ENCODE peak calls at places on chromosome 20, in four cellular contexts. R is mesenchymal stem cell, E is neuronal stem cell, K is H1. M is an unnamed sample.

GRCh38 chr20:37821691-37822655 is 81.0 kb upstream of the VSTM2L start:
- DNase-seq in K (no peak), R (peak; percentile 87), E (no peak), M (no peak)

GRCh38 chr20:24289737-24290481 is 179.5 kb upstream of the SYNDIG1 start:
- DNase-seq in R (no peak), K (no peak), E (no peak), M (no peak)

GRCh38 chr20:6157345-6157744 is 34.5 kb upstream of the FERMT1 start:
- DNase-seq in K (no peak), R (no peak), E (no peak), M (no peak)

GRCh38 chr20:33821270-33821836 is 10.2 kb downstream of the CHMP4B start:
- DNase-seq in R (no peak), K (no peak), E (no peak), M (no peak)

GRCh38 chr20:62051901-62052255 is 13.8 kb downstream of the TAF4 start:
- DNase-seq in R (no peak), E (no peak), K (no peak), M (no peak)

GRCh38 chr20:3751664-3752385 is 15.7 kb downstream of the ADISSP start:
- DNase-seq in K (peak; percentile 60), R (peak; percentile 37), E (no peak), M (peak; percentile 47)

GRCh38 chr20:7196481-7196880 is 429.0 kb downstream of the BMP2 start:
- DNase-seq in R (no peak), K (no peak), E (no peak), M (no peak)

GRCh38 chr20:57663681-57664451 is 43.6 kb upstream of the ZBP1 start:
- DNase-seq in E (no peak), R (no peak), K (no peak), M (no peak)

GRCh38 chr20:58182521-58183140 is 45.8 kb downstream of the ANKRD60 start:
- DNase-seq in K (no peak), E (no peak), R (no peak), M (no peak)

GRCh38 chr20:54550776-54551396 is 75.5 kb downstream of the DOK5 start:
- DNase-seq in R (no peak), E (no peak), K (no peak), M (peak; percentile 77)

GRCh38 chr20:51275816-51276215 is 252.9 kb upstream of the KCNG1 start:
- DNase-seq in E (no peak), R (no peak), K (no peak), M (no peak)

GRCh38 chr20:50735813-50736212 is 4.4 kb downstream of the PARD6B start:
- DNase-seq in E (no peak), R (no peak), K (no peak), M (no peak)

GRCh38 chr20:58407966-58408557 is 19.0 kb downstream of the VAPB start:
- DNase-seq in E (no peak), R (peak; percentile 35), K (no peak), M (no peak)

GRCh38 chr20:4261333-4262284 is 246.3 kb upstream of the RNF24 start:
- DNase-seq in K (no peak), R (peak; percentile 5), E (no peak), M (no peak)

GRCh38 chr20:48765359-48765758 is 62.4 kb downstream of the PREX1 start:
- DNase-seq in R (no peak), E (no peak), K (no peak), M (peak; percentile 9)
- H4K8ac ChIP-seq in R (no peak overlapping the region), E (no peak overlapping the region), K (no peak overlapping the region), M (no peak overlapping the region)

GRCh38 chr20:35699127-35699913 is at the start of the genes NFS1 and ROMO1:
- DNase-seq in E (peak; percentile 85), K (peak; percentile 65), R (peak; percentile 91), M (peak; percentile 85)
- H2BK12ac ChIP-seq in E (peak within 1 kb of the TSS; percentile 58), K (no peak within 1 kb of the TSS), R (peak within 1 kb of the TSS; percentile 21), M (no peak within 1 kb of the TSS)

DNA sequence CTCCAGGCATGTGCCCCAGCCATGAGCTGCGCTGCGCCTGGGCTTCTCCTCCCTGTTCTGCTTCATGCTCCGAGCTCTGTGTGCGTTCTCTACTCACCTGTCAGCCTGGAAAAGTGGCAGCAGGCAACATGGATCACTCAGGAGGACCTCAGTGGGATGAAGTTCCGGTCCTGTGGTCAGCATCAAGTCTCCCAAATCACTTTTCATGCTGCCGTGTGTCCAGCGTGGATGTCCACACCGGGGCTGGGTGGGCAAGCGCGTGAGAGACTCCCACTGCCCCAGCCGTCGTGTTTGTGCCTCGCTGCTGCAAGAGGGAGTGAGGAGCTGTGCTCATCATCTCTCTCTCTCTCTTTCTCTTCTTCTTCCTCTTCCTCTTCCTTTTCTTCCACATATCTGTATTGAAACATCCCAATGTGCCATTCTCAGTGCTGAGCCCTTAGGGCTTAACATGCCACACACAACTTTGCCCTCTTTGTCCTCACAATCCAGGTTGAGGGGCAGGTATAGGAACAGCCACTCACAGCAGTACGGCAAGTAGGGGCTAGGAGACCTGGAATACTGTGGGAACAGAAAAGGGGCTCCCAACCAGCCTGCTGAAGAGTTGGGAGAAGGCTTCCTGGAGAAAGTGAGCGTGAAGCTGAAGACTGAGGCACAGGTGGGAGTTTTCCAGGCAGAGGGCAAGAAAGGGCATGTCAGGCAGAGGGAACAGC is 3.8 kb upstream of the PDYN start:
- DNase-seq in E (no peak), K (no peak), R (no peak), M (no peak)
- H3K4me3 ChIP-seq in E (no peak overlapping the region), K (no peak overlapping the region), R (no peak overlapping the region), M (no peak overlapping the region)

DNA sequence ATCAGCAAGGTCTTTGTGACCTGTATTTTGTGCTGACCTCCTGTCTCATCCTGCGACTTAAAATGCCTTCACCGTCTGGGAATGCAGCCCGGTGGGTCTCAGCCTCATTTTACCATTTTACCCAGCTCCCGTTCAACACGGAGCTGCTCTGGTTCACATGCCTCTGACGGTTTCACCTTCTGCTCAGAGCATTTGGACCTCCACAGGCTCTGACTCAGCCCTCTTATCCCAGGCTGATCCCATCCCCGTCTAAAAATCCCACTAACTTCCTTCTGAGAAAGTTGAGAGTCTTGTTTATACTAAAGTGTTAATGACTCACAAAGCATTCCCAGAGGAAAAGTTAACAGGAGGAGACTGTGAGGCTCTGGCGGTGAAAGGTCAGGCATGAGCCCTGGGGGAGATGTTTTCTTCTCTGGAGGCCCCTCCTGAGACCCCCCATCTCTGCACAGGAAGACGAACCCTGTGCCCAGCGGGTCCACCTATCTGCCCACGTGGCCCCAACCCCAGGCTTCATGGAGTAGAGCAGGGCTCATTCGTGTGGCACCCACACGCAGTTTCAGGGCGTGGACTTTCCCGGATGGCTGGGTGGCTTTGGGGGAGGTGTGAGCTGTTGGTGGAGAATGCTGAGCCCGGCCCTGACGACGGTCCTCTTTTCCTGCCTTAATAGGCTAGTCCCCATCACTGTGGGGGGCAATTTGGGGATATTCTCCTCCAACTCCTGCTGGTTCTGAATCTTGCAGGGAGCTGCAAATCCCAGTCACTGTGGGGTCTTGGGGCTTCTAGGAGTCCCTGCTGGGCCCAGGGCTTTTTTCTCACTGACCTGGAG is 3.3 kb upstream of the BIRC7 start:
- DNase-seq in K (no peak), E (no peak), R (peak; percentile 99), M (peak; percentile 97)
- H4K8ac ChIP-seq in K (no peak overlapping the region), E (no peak overlapping the region), R (peak overlapping the region; percentile 94), M (peak overlapping the region; percentile 87)

DNA sequence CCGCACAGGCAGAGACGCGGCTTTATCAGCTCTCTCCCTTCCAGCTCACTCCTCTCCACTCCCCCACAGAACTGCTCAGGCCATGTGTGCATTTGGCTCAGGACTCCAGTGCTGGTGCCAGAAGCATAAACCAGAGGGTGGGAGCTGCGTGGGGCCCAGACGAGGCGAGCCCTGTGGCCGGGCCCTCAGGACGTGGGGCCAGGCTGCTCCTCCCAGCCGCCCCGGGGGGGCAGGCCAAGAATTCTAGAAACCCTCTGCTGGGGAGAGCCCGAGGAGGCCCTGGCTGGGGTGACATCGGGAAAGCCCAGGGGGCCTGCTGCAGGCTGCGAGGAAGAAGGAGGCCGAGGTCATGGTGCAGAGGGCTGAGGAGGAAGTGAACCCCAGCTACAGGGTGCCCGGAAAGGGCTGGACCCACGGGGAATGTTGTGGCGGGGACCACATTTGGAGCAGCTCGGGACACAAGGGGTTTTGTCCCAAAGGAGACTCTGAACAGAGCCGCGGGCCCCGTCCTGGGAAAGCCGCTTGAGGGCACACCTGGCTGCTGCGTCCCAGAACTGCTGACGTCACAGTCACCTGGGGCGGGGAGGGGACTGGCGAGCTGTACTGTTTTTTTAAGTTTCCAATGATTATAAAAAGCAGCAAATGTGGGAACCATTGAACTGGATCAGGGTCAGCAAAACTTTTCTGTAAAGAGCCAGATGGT is 107.1 kb downstream of the BANF2 start:
- DNase-seq in R (no peak), K (no peak), E (no peak), M (peak; percentile 85)
- H2BK12ac ChIP-seq in R (no peak overlapping the region), K (peak overlapping the region; percentile 52), E (no peak overlapping the region), M (no peak overlapping the region)

GRCh38 chr20:46562009-46562372 is 11.5 kb upstream of the OCSTAMP start:
- DNase-seq in K (no peak), R (no peak), E (no peak), M (no peak)
- H3K4me3 ChIP-seq in K (no peak overlapping the region), R (no peak overlapping the region), E (peak overlapping the region; percentile 45), M (no peak overlapping the region)

M was measured in trophoblast cell.